ENCODE peak calls at places on chromosomes 6 and 20, in five cellular contexts. W is cerebellar cortex; I is activated CD8-positive, alpha-beta memory T cell treated with anti-CD3 and anti-CD28 coated beads, Interleukin-2, amount 50 U/mL, for 48 hours; M is activated naive CD4-positive, alpha-beta T cell treated with anti-CD3 and anti-CD28 coated beads for 36 hours; Q is HTR-8/SVneo. S is an unnamed sample.

GRCh38 chr6:24883618-24884017 is 52.1 kb downstream of the RIPOR2 start:
- DNase-seq in W (no peak), I (no peak), M (peak), Q (peak), S (no peak)

GRCh38 chr6:29681811-29682210 is 859 bp upstream of the ZFP57 start:
- DNase-seq in W (no peak), I (no peak), M (no peak), Q (no peak), S (no peak)

GRCh38 chr6:1901556-1901955 is 291.8 kb downstream of the FOXC1 start:
- DNase-seq in W (no peak), I (no peak), M (peak), Q (no peak), S (no peak)

GRCh38 chr6:149271348-149272340 is 45.9 kb upstream of the TAB2 start:
- DNase-seq in W (no peak), I (peak), M (peak), Q (no peak), S (peak)

GRCh38 chr20:31515775-31516107 is 1.5 kb downstream of the HM13 start:
- DNase-seq in W (no peak), I (no peak), M (peak), Q (no peak), S (no peak)

GRCh38 chr6:168684906-168685305 is 243.9 kb downstream of the SMOC2 start:
- DNase-seq in W (no peak), I (no peak), M (no peak), Q (no peak), S (no peak)

GRCh38 chr20:3616250-3616649 is 46.9 kb downstream of the GFRA4 start:
- DNase-seq in W (peak), I (no peak), M (no peak), Q (peak), S (peak)

GRCh38 chr6:142301421-142302391 is at the start of gene ADGRG6:
- DNase-seq in W (no peak), I (peak), M (peak), Q (no peak), S (peak)

GRCh38 chr6:158142789-158143188 is 25.3 kb downstream of the SERAC1 start:
- DNase-seq in W (no peak), I (no peak), M (no peak), Q (no peak), S (no peak)

GRCh38 chr6:168852336-168852884 is 401.2 kb downstream of the THBS2 start:
- DNase-seq in W (no peak), I (no peak), M (no peak), Q (no peak), S (no peak)

GRCh38 chr6:132388291-132388690 is 13.0 kb downstream of the MOXD1 start:
- DNase-seq in W (no peak), I (no peak), M (no peak), Q (no peak), S (no peak)

GRCh38 chr20:11726021-11726420 is 191.7 kb upstream of the BTBD3 start:
- DNase-seq in W (no peak), I (no peak), M (no peak), Q (no peak), S (no peak)

GRCh38 chr6:79949235-79949634 is 1.9 kb upstream of the ELOVL4 start:
- DNase-seq in W (peak), I (no peak), M (peak), Q (peak), S (no peak)

GRCh38 chr6:156832166-156832743 is 55.1 kb downstream of the ARID1B start:
- DNase-seq in W (peak), I (no peak), M (no peak), Q (peak), S (no peak)

GRCh38 chr6:38273325-38273724 is 366.4 kb downstream of the BTBD9 start:
- DNase-seq in W (no peak), I (no peak), M (no peak), Q (no peak), S (no peak)

GRCh38 chr6:37866590-37867507 is 47.3 kb downstream of the ZFAND3 start:
- DNase-seq in W (no peak), I (no peak), M (no peak), Q (no peak), S (no peak)

S was measured in left lung.